ENCODE peak calls at places on chromosomes 13 and 19, in nine cellular contexts. C is mucosa of descending colon, X is fibroblast of lung, F is endothelial cell, R is fibroblast of pulmonary artery, T is MM.1S, H is cardiac fibroblast, D is AG04450, N is IMR-90. O is an unnamed sample.

GRCh38 chr13:51734786-51735185 is 69.2 kb downstream of the DHRS12 start:
- DNase-seq in C (no peak), X (no peak), F (no peak), R (no peak), T (no peak), H (peak), D (no peak), N (peak), O (no peak)

GRCh38 chr13:42883771-42884170 is 102.4 kb downstream of the FAM216B start:
- DNase-seq in C (no peak), X (peak), F (no peak), R (peak), T (no peak), H (peak), D (no peak), N (peak), O (peak)

GRCh38 chr13:79810671-79811070 is 329.7 kb downstream of the NDFIP2 start:
- DNase-seq in C (no peak), X (peak), F (no peak), R (peak), T (no peak), H (peak), D (peak), N (peak), O (peak)

GRCh38 chr13:113901642-113902041 is 37.8 kb upstream of the GAS6 start:
- DNase-seq in C (no peak), X (no peak), F (no peak), R (no peak), T (peak), H (no peak), D (no peak), N (no peak), O (no peak)

GRCh38 chr19:3450796-3451411 is 29.4 kb downstream of the SMIM24 start:
- DNase-seq in C (no peak), X (peak), F (no peak), R (peak), T (peak), H (peak), D (peak), N (peak), O (peak)

GRCh38 chr13:109586509-109587346 is 199.7 kb downstream of the IRS2 start:
- DNase-seq in C (no peak), X (no peak), F (no peak), R (no peak), T (no peak), H (no peak), D (no peak), N (no peak), O (no peak)

GRCh38 chr19:13718733-13719132 is 45.6 kb upstream of the MRI1 start:
- DNase-seq in C (no peak), X (peak), F (no peak), R (peak), T (no peak), H (peak), D (peak), N (peak), O (peak)

GRCh38 chr13:44810067-44810840 is 179.0 kb downstream of the NUFIP1 start:
- DNase-seq in C (no peak), X (no peak), F (no peak), R (peak), T (no peak), H (peak), D (no peak), N (no peak), O (no peak)

GRCh38 chr13:24215732-24216131 is 55.2 kb downstream of the SPATA13 start:
- DNase-seq in C (no peak), X (peak), F (no peak), R (peak), T (no peak), H (peak), D (no peak), N (peak), O (peak)

GRCh38 chr13:33025220-33025744 is 9.1 kb downstream of the KL start:
- DNase-seq in C (no peak), X (no peak), F (no peak), R (no peak), T (no peak), H (no peak), D (no peak), N (no peak), O (no peak)

GRCh38 chr13:36858285-36858684 is 39.3 kb downstream of the RFXAP start:
- DNase-seq in C (no peak), X (peak), F (peak), R (peak), T (peak), H (peak), D (peak), N (peak), O (peak)

GRCh38 chr19:51342631-51343569 is 961 bp upstream of the VSIG10L start:
- DNase-seq in C (no peak), X (no peak), F (no peak), R (no peak), T (no peak), H (no peak), D (no peak), N (no peak), O (peak)

GRCh38 chr13:76012091-76012721 is 376.1 kb downstream of the LMO7 start:
- DNase-seq in C (no peak), X (no peak), F (no peak), R (peak), T (no peak), H (peak), D (no peak), N (peak), O (peak)

GRCh38 chr19:45103200-45103624 is 10.2 kb downstream of the PPP1R37 start:
- DNase-seq in C (no peak), X (peak), F (no peak), R (peak), T (no peak), H (peak), D (no peak), N (no peak), O (peak)

GRCh38 chr13:41154042-41154441 is 21.4 kb upstream of the KBTBD6 start:
- DNase-seq in C (no peak), X (no peak), F (no peak), R (no peak), T (no peak), H (no peak), D (no peak), N (no peak), O (no peak)

GRCh38 chr19:31118292-31118925 is 230.8 kb downstream of the TSHZ3 start:
- DNase-seq in C (no peak), X (no peak), F (no peak), R (no peak), T (no peak), H (no peak), D (no peak), N (no peak), O (no peak)

GRCh38 chr13:47256618-47257017 is 359.8 kb upstream of the HTR2A start:
- DNase-seq in C (no peak), X (peak), F (no peak), R (peak), T (no peak), H (peak), D (peak), N (peak), O (peak)

GRCh38 chr19:53492153-53492552 is 24.6 kb downstream of the ZNF813 start:
- DNase-seq in C (no peak), X (no peak), F (no peak), R (no peak), T (no peak), H (no peak), D (no peak), N (no peak), O (no peak)

GRCh38 chr13:107534548-107534947 is 680.8 kb downstream of the LIG4 start:
- DNase-seq in C (no peak), X (no peak), F (no peak), R (peak), T (no peak), H (no peak), D (no peak), N (peak), O (no peak)

GRCh38 chr13:44932850-44933251 is 56.4 kb downstream of the NUFIP1 start:
- DNase-seq in C (no peak), X (peak), F (peak), R (peak), T (no peak), H (peak), D (no peak), N (peak), O (peak)

GRCh38 chr19:40584007-40584406 is 7.3 kb downstream of the SHKBP1 start:
- DNase-seq in C (no peak), X (no peak), F (no peak), R (no peak), T (no peak), H (no peak), D (no peak), N (no peak), O (no peak)
- TF ChIP-seq CTCF in C (no peak), X (no peak), F (peak), R (peak), T (no peak), H (peak), D (peak), N (peak), O (peak)

GRCh38 chr13:26541678-26542553 is 15.6 kb upstream of the WASF3 start:
- DNase-seq in C (no peak), X (no peak), F (no peak), R (no peak), T (no peak), H (no peak), D (no peak), N (no peak), O (no peak)
- TF ChIP-seq CTCF in C (no peak), X (no peak), F (no peak), R (no peak), T (no peak), H (no peak), D (no peak), N (no peak), O (no peak)

GRCh38 chr19:28468701-28469459 is 744.1 kb downstream of the UQCRFS1 start:
- DNase-seq in C (peak), X (no peak), F (no peak), R (peak), T (peak), H (peak), D (no peak), N (no peak), O (peak)
- TF ChIP-seq CTCF in C (no peak), X (no peak), F (no peak), R (no peak), T (peak), H (no peak), D (no peak), N (no peak), O (no peak)

GRCh38 chr19:42116308-42117075 is 15.8 kb downstream of the POU2F2 start:
- DNase-seq in C (no peak), X (no peak), F (no peak), R (no peak), T (no peak), H (no peak), D (no peak), N (no peak), O (no peak)
- TF ChIP-seq CTCF in C (no peak), X (no peak), F (no peak), R (no peak), T (peak), H (peak), D (peak), N (no peak), O (no peak)

GRCh38 chr19:18637644-18638630 is 1.1 kb downstream of the KLHL26 start:
- DNase-seq in C (peak), X (no peak), F (no peak), R (no peak), T (peak), H (no peak), D (no peak), N (no peak), O (no peak)
- TF ChIP-seq CTCF in C (no peak), X (no peak), F (no peak), R (no peak), T (no peak), H (no peak), D (no peak), N (peak), O (no peak)